ENCODE peak calls at places on chromosomes 16 and 17, in six cellular contexts. J is thoracic aorta, F is lower lobe of right lung, D is heart left ventricle, H is cardiac muscle cell, N is PC-3. E is an unnamed sample.
A peak's percentile ranks its signal among the peaks of the same experiment; 100 is the strongest.

GRCh38 chr17:44217738-44218343 is 1.6 kb downstream of the UBTF start:
- DNase-seq in J (no peak), H (no peak), N (no peak), D (no peak), F (no peak), E (no peak)

GRCh38 chr16:13553453-13553985 is 366.4 kb upstream of the ERCC4 start:
- DNase-seq in J (no peak), N (no peak), F (no peak), D (no peak), H (no peak), E (no peak)

GRCh38 chr17:66491213-66491612 is 188.8 kb downstream of the PRKCA start:
- DNase-seq in J (no peak), D (no peak), F (no peak), H (no peak), N (no peak), E (no peak)

GRCh38 chr16:78122774-78123315 is 23.4 kb downstream of the WWOX start:
- DNase-seq in H (peak; percentile 54), J (no peak), D (no peak), N (peak; percentile 72), F (no peak), E (no peak)

GRCh38 chr16:52621651-52622050 is 74.7 kb upstream of the TOX3 start:
- DNase-seq in N (no peak), F (no peak), D (no peak), J (no peak), H (no peak), E (no peak)

GRCh38 chr17:49779730-49780220 is 8.7 kb upstream of the KAT7 start:
- DNase-seq in J (no peak), F (no peak), H (peak; percentile 47), D (peak; percentile 36), N (peak; percentile 83), E (peak; percentile 68)

GRCh38 chr16:47625115-47625567 is 164.0 kb downstream of the PHKB start:
- DNase-seq in D (no peak), N (no peak), H (no peak), F (no peak), J (no peak), E (no peak)

GRCh38 chr17:57916925-57917858 is 38.0 kb downstream of the CUEDC1 start:
- DNase-seq in F (peak; percentile 71), H (peak; percentile 40), N (peak; percentile 39), D (peak; percentile 50), J (no peak), E (no peak)

GRCh38 chr16:11492808-11493530 is 93.8 kb downstream of the LITAF start:
- DNase-seq in J (no peak), H (no peak), D (no peak), F (no peak), N (no peak), E (no peak)
- H3K4me3 ChIP-seq in J (no peak overlapping the region), H (no peak overlapping the region), D (no peak overlapping the region), F (no peak overlapping the region), N (no peak overlapping the region), E (no peak overlapping the region)

DNA sequence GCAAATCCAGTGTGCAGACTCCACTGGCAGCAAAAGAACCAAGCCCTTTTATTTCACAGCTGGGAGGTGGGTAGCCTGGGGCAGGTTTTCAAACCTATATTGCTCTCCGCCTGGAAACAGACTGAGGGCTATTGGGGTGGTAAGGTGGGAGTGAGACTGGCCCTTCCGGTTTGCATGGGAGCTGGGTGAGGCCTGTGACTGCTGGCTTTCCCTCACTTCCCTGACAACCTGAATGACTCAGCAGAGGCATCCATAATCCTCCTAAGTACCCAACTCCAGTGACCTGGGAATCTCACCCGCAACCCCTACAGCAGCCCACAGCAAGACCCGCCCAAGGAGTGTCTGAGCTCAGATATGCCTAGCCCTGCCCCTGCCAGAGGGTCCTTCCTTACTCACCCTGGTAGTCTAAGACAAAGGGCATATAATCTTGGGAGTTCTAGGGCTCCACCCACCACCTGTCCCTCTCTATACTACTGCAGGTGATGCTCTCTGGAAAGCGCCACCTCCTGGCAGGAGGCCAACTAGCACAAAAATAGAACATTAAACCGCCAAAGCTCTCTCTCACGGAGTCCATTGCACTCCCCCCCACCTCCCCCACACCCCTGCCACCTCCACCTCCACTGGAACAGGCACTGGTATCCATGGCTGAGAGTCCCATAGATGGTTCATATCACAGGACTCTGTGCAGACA is 602.0 kb upstream of the C16orf82 start:
- DNase-seq in N (no peak), J (no peak), F (no peak), H (no peak), D (no peak), E (no peak)
- TF ChIP-seq CTCF in N (no peak), J (no peak), F (no peak), H (no peak), D (no peak), E (no peak)

GRCh38 chr17:3809135-3809534 is 8.1 kb upstream of the ITGAE start:
- DNase-seq in F (no peak), N (peak; percentile 19), H (no peak), J (no peak), D (no peak), E (no peak)
- H3K27me3 ChIP-seq in F (no peaks in the 10 kb centered on the region), N (no peaks in the 10 kb centered on the region), H (no peaks in the 10 kb centered on the region), J (no peaks in the 10 kb centered on the region), D (no peaks in the 10 kb centered on the region), E (no peaks in the 10 kb centered on the region)

GRCh38 chr16:85286970-85287814 is 174.9 kb upstream of the CIBAR2 start:
- DNase-seq in J (peak; percentile 28), H (no peak), N (no peak), F (peak; percentile 62), D (peak; percentile 32), E (no peak)
- H3K4me3 ChIP-seq in J (peak overlapping the region; percentile 48), H (no peak overlapping the region), N (no peak overlapping the region), F (no peak overlapping the region), D (no peak overlapping the region), E (no peak overlapping the region)

GRCh38 chr17:81391964-81392908 is 3.0 kb upstream of the BAHCC1 start:
- DNase-seq in H (peak; percentile 62), J (no peak), F (peak; percentile 72), D (no peak), N (no peak), E (no peak)

GRCh38 chr17:81394377-81394747 is 895 bp upstream of the BAHCC1 start:
- DNase-seq in N (peak; percentile 19), J (no peak), F (no peak), D (no peak), H (no peak), E (no peak)

GRCh38 chr17:81394831-81395599 is at the start of gene BAHCC1:
- DNase-seq in H (peak; percentile 100), J (peak; percentile 100), N (peak; percentile 100), D (peak; percentile 100), F (peak; percentile 100), E (peak; percentile 97)

GRCh38 chr17:81392909-81393654 is 2.2 kb upstream of the BAHCC1 start:
- DNase-seq in J (no peak), D (no peak), N (peak; percentile 26), F (no peak), H (no peak), E (no peak)

GRCh38 chr17:81393684-81394376 is 1.4 kb upstream of the BAHCC1 start:
- DNase-seq in F (peak; percentile 100), N (peak; percentile 100), J (peak; percentile 100), D (peak; percentile 100), H (peak; percentile 100), E (peak; percentile 92)
- TF ChIP-seq CTCF in F (no peak), N (no peak), J (no peak), D (no peak), H (peak; percentile 33), E (no peak)

DNA sequence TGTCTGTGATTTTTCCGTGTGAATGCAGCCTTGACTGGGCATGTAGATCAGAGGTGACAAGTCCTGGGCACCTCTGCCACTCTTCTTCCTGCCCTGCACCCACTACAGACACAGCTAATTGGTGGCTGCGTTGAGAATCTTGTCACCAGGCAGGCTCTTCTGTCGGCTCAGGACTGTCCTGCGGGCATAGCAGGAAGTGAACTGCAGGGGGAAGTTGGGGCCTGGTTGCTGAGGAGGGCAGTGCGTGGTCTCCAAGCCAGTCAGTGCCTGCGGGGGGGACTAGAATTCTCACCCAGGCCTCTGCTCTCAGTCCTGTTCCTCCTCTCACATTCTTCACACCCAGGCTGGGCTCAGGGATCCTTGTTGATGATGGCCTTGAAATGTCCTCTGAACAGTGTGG is 50.5 kb downstream of the JPH3 start:
- DNase-seq in H (no peak), F (no peak), N (no peak), J (no peak), D (no peak), E (no peak)
- H3K27me3 ChIP-seq in H (no peaks in the 10 kb centered on the region), F (peaks cover 18% of the 10 kb centered on the region), N (peaks cover 27% of the 10 kb centered on the region), J (no peaks in the 10 kb centered on the region), D (peaks cover 5% of the 10 kb centered on the region), E (peaks cover 6% of the 10 kb centered on the region)

DNA sequence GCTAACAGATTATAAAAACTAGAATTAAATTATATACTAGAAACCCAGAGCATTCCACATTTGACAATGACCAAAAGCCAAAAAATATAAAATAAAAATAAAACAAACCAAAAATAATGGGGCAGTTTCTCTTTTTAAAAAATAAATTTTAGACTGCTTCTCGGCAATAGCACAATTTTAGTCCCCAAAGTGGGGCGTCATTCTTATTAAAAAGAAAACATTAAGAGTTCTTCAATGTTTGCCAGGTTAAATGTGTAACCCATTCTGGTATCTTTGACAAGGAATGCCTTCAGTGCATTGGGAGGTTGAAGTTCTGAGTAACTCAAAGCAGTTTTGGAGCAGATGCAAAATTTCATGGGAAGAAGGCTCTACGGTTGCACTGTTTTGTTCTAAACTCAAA is 3.3 kb downstream of the MAF start:
- DNase-seq in F (no peak), D (no peak), H (no peak), J (no peak), N (no peak), E (no peak)
- H3K4me3 ChIP-seq in F (peak overlapping the region; percentile 73), D (peak overlapping the region; percentile 7), H (peak overlapping the region; percentile 42), J (peak overlapping the region; percentile 86), N (no peak overlapping the region), E (peak overlapping the region; percentile 56)